ENCODE peak calls at places on chromosomes 2 and 18, in six cellular contexts. B is dorsolateral prefrontal cortex, H is mammary epithelial cell, M is IMR-90, T is kidney, F is right lobe of liver. U is an unnamed sample.

GRCh38 chr2:190069936-190070696 is 7.6 kb upstream of the MSTN start:
- DNase-seq in B (peak), H (peak), M (peak), T (no peak), F (no peak), U (peak)

GRCh38 chr18:62289047-62289446 is 36.1 kb upstream of the TNFRSF11A start:
- DNase-seq in B (no peak), H (peak), M (no peak), T (no peak), F (no peak), U (no peak)

GRCh38 chr18:37124511-37124910 is 295.6 kb downstream of the KIAA1328 start:
- DNase-seq in B (no peak), H (peak), M (no peak), T (no peak), F (no peak), U (no peak)

GRCh38 chr2:1811258-1811970 is 67.1 kb upstream of the PXDN start:
- DNase-seq in B (no peak), H (no peak), M (peak), T (peak), F (no peak), U (no peak)

GRCh38 chr2:101400048-101400447 is 12.7 kb upstream of the CREG2 start:
- DNase-seq in B (no peak), H (peak), M (peak), T (no peak), F (no peak), U (no peak)

GRCh38 chr2:23411752-23412431 is 26.9 kb downstream of the KLHL29 start:
- DNase-seq in B (no peak), H (peak), M (peak), T (no peak), F (no peak), U (peak)

GRCh38 chr2:171703574-171704347 is 16.5 kb downstream of the DYNC1I2 start:
- DNase-seq in B (no peak), H (peak), M (peak), T (no peak), F (no peak), U (no peak)

GRCh38 chr2:28691774-28692281 is 59.8 kb upstream of the PPP1CB start:
- DNase-seq in B (no peak), H (no peak), M (peak), T (peak), F (no peak), U (peak)

GRCh38 chr2:238701066-238701906 is 146.6 kb upstream of the TWIST2 start:
- DNase-seq in B (no peak), H (no peak), M (no peak), T (no peak), F (peak), U (no peak)

GRCh38 chr2:241858206-241859016 is at the start of gene PDCD1:
- DNase-seq in B (no peak), H (no peak), M (no peak), T (peak), F (peak), U (no peak)

GRCh38 chr2:120104002-120104467 is 91.2 kb downstream of the EPB41L5 start:
- DNase-seq in B (no peak), H (peak), M (peak), T (no peak), F (no peak), U (peak)

GRCh38 chr2:91477731-91478672 is 2786.5 kb downstream of the RPIA start:
- DNase-seq in B (no peak), H (no peak), M (no peak), T (peak), F (peak), U (no peak)

GRCh38 chr2:34365937-34366336 is 766.8 kb upstream of the FAM98A start:
- DNase-seq in B (no peak), H (no peak), M (no peak), T (no peak), F (no peak), U (no peak)

GRCh38 chr18:45291616-45292612 is 323.4 kb upstream of the SLC14A2 start:
- DNase-seq in B (no peak), H (peak), M (no peak), T (no peak), F (no peak), U (no peak)

GRCh38 chr18:73679941-73680700 is 467.5 kb downstream of the FBXO15 start:
- DNase-seq in B (no peak), H (peak), M (peak), T (no peak), F (no peak), U (no peak)

GRCh38 chr2:196274387-196274809 is 103.0 kb upstream of the STK17B start:
- DNase-seq in B (peak), H (peak), M (peak), T (no peak), F (no peak), U (no peak)

GRCh38 chr2:170271340-170271739 is 93.4 kb downstream of the MYO3B start:
- DNase-seq in B (no peak), H (no peak), M (no peak), T (no peak), F (no peak), U (no peak)

GRCh38 chr2:162833345-162833744 is 5.2 kb downstream of the KCNH7 start:
- DNase-seq in B (no peak), H (no peak), M (no peak), T (no peak), F (no peak), U (no peak)

GRCh38 chr2:158598856-158599517 is 142.2 kb downstream of the PKP4 start:
- DNase-seq in B (no peak), H (peak), M (peak), T (no peak), F (no peak), U (no peak)

GRCh38 chr2:8475349-8476045 is 206.4 kb upstream of the ID2 start:
- DNase-seq in B (no peak), H (no peak), M (no peak), T (no peak), F (no peak), U (no peak)

GRCh38 chr2:181632733-181633401 is 24.0 kb downstream of the CERKL start:
- DNase-seq in B (no peak), H (no peak), M (no peak), T (no peak), F (no peak), U (no peak)

GRCh38 chr2:153828335-153828734 is 43.4 kb upstream of the GALNT13 start:
- DNase-seq in B (no peak), H (no peak), M (no peak), T (no peak), F (no peak), U (no peak)

GRCh38 chr2:192719630-192720029 is 524.9 kb upstream of the TMEFF2 start:
- DNase-seq in B (no peak), H (no peak), M (no peak), T (no peak), F (no peak), U (no peak)

GRCh38 chr18:23881778-23882177 is 132.8 kb upstream of the TTC39C start:
- DNase-seq in B (peak), H (peak), M (no peak), T (no peak), F (no peak), U (no peak)

GRCh38 chr2:41870257-41870570 is 177.6 kb upstream of the PKDCC start:
- DNase-seq in B (no peak), H (no peak), M (no peak), T (no peak), F (no peak), U (no peak)

GRCh38 chr2:41867553-41867952 is 180.3 kb upstream of the PKDCC start:
- DNase-seq in B (no peak), H (no peak), M (peak), T (no peak), F (no peak), U (no peak)

GRCh38 chr2:41870948-41871522 is 176.8 kb upstream of the PKDCC start:
- DNase-seq in B (no peak), H (no peak), M (no peak), T (no peak), F (no peak), U (no peak)

GRCh38 chr2:41872646-41873045 is 175.2 kb upstream of the PKDCC start:
- DNase-seq in B (no peak), H (no peak), M (peak), T (no peak), F (no peak), U (no peak)

DNA sequence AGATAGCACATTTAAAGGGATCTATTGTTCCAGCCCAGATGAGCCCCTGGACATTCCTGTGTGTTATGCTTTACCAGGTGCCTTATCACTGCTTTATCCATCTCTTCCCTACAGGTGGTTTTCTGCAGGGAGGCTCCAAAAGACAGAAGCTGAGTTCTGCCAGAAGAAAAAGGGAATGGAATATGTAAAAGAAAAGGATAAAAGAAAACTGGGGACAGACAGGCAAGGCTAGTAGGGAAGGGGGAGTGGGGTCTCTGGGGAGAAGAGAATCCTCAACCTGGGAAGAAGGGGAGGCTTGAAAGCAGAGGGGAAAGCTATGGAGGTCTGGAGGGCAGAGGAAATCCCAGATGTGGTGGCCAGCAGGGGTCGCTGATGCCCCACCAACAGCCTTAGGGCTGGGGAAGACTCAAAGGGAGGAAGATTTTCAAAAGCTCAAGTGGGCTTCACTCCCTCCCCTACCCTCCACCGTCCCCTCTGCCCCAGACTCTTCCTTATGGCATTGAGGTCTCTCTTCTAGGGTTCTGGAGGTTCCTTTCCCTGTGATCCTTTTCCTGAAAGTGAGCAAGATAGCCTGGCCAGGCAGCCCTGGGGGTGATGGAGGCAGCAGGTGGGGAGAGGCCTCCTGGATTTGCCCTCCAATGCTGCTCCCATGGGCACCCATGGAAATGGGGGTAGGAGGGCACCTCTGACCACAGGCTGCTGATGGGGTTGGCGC is 178.1 kb upstream of the PKDCC start:
- DNase-seq in B (peak), H (peak), M (peak), T (peak), F (peak), U (peak)
- H3K27ac ChIP-seq in B (no peak), H (no peak), M (no peak), T (no peak), F (no peak), U (no peak)

GRCh38 chr18:59275406-59275949 is 2.2 kb upstream of the RAX start:
- DNase-seq in B (no peak), H (no peak), M (no peak), T (no peak), F (no peak), U (no peak)

GRCh38 chr18:59271606-59272220 is 1.5 kb downstream of the RAX start:
- DNase-seq in B (no peak), H (no peak), M (no peak), T (no peak), F (no peak), U (no peak)

GRCh38 chr18:59273936-59274928 is 978 bp upstream of the RAX start:
- DNase-seq in B (no peak), H (no peak), M (no peak), T (peak), F (no peak), U (no peak)

GRCh38 chr18:59272221-59272888 is 899 bp downstream of the RAX start:
- DNase-seq in B (no peak), H (no peak), M (no peak), T (peak), F (no peak), U (no peak)

GRCh38 chr18:59272971-59273935 is at the start of gene RAX:
- DNase-seq in B (no peak), H (no peak), M (no peak), T (peak), F (no peak), U (no peak)
- TF ChIP-seq CTCF in B (no peak), H (no peak), M (peak), T (no peak), F (no peak), U (no peak)

GRCh38 chr2:133733856-133734255 is 165.6 kb upstream of the NCKAP5 start:
- DNase-seq in B (no peak), H (peak), M (peak), T (no peak), F (no peak), U (peak)
- H3K4me3 ChIP-seq in B (no peak), H (no peak), M (no peak), T (no peak), F (no peak), U (no peak)

DNA sequence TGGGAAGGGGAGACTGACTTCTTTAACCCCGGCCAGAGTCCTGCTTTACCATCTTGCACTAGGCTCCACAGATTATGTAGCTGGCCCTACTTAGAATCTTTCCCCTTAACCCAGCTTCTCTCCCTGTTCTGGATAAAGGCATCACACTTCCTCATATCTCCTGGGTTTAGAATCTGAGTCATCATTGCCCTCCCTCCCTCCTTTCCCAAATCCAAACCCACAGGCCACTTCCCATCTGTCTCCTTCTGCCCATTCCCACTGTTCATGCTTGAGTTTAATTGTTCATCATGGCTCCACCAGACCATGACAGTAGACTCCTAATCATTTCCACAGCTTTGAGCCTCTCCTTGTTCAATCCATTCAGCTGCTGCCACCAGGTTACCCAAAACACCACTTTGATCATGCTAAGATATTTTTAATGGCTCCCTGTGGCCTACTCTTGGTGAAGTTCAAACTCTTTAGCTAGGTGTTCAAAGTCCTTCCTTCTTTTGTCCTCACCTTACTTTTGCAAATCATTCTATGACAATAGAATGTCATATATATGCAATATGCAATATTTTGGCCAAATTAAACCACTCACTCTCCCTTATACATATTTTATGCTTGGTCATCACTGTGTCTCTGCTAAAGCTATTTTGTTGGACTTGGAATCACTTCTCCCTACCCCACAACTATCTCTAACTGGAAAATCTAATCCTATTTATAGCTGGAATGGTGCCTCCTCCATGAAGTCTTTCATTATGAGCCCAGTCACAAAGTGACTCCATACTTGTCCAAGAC is 5.5 kb downstream of the PDE11A start:
- DNase-seq in B (no peak), H (no peak), M (no peak), T (no peak), F (no peak), U (no peak)
- H3K27ac ChIP-seq in B (no peak), H (no peak), M (no peak), T (no peak), F (no peak), U (no peak)

GRCh38 chr2:55419514-55420243 is at the start of gene CCDC88A:
- DNase-seq in B (peak), H (peak), M (peak), T (peak), F (peak), U (peak)
- TF ChIP-seq CTCF in B (peak), H (no peak), M (peak), T (no peak), F (peak), U (peak)

DNA sequence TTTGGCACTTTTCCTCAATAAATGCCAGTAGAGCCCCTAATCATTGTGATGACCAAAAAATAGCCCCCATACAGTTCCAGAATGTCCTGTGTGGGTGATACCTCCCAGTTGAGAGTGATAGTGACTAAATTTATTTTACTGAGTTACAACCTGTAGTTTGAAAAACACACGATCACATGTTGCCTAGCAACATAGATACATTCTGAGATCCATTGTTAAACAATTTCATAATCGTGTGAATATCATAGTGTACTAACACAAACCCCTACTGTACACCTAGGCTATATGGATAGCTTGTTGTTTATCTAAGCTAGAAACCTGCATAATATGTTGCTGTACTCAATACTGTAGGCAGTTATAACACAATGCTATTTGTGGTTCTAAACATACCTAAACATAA is 30.6 kb downstream of the KCMF1 start:
- DNase-seq in B (no peak), H (peak), M (no peak), T (no peak), F (no peak), U (no peak)
- H3K4me3 ChIP-seq in B (no peak), H (no peak), M (no peak), T (no peak), F (no peak), U (no peak)

DNA sequence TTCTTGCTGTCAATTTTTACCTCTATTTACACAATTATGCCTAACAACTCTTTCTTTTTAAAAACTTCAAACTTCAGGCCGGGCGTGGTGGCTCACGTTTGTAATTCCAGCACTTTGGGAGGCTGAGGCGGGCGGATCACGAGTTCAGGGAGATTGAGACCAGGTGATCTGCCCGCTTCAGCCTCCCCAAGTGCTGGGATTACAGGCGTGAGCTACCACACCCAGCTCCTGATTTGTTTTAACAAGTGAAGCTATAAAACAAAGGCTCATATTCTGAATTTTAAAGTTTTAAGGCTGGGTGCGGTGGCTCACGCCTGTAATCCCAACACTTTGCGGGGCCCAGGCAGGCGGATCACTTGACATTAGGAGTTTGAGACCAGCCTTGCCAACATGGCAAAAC is 15.5 kb downstream of the PTPN2 start:
- DNase-seq in B (no peak), H (no peak), M (no peak), T (no peak), F (no peak), U (no peak)
- H3K27ac ChIP-seq in B (no peak), H (no peak), M (no peak), T (no peak), F (no peak), U (no peak)

GRCh38 chr2:68764041-68764780 is 29.6 kb downstream of the ARHGAP25 start:
- DNase-seq in B (no peak), H (no peak), M (peak), T (no peak), F (no peak), U (no peak)

GRCh38 chr2:68764781-68765385 is 30.3 kb downstream of the ARHGAP25 start:
- DNase-seq in B (no peak), H (no peak), M (peak), T (no peak), F (no peak), U (peak)

GRCh38 chr2:68766378-68766845 is 31.8 kb downstream of the ARHGAP25 start:
- DNase-seq in B (no peak), H (peak), M (peak), T (no peak), F (peak), U (no peak)

GRCh38 chr2:68767031-68767961 is 32.7 kb downstream of the ARHGAP25 start:
- DNase-seq in B (no peak), H (no peak), M (no peak), T (no peak), F (no peak), U (no peak)

GRCh38 chr2:68765739-68766377 is 31.2 kb downstream of the ARHGAP25 start:
- DNase-seq in B (no peak), H (no peak), M (peak), T (no peak), F (no peak), U (no peak)
- TF ChIP-seq CTCF in B (no peak), H (peak), M (peak), T (no peak), F (no peak), U (peak)